ENCODE peak calls at places on chromosomes 4 and X, in seven cellular contexts. O is amniotic epithelial cell, H is ovary, X is A549, G is OCI-M1, I is caudate nucleus, V is AG09309. D is an unnamed sample.
A peak's percentile ranks its signal among the peaks of the same experiment; 100 is the strongest.

GRCh38 chrX:110145854-110146253 is 142.9 kb downstream of the TMEM164 start:
- DNase-seq in O (no peak), H (no peak), X (peak; percentile 13), G (peak; percentile 55), I (no peak), V (no peak), D (peak; percentile 36)

GRCh38 chr4:177441061-177441802 is 1.0 kb downstream of the AGA start:
- DNase-seq in O (no peak), H (no peak), X (peak; percentile 17), G (peak; percentile 93), I (no peak), V (no peak), D (no peak)

GRCh38 chrX:133838761-133839676 is 146.4 kb downstream of the GPC3 start:
- DNase-seq in O (peak; percentile 11), H (no peak), X (peak; percentile 15), G (peak; percentile 44), I (no peak), V (no peak), D (peak; percentile 30)

GRCh38 chrX:20139966-20140365 is 1.7 kb downstream of the EIF1AX start:
- DNase-seq in O (peak; percentile 48), H (no peak), X (no peak), G (no peak), I (no peak), V (peak; percentile 27), D (no peak)

GRCh38 chr4:25578431-25578830 is 77.2 kb upstream of the SLC34A2 start:
- DNase-seq in O (no peak), H (no peak), X (no peak), G (no peak), I (no peak), V (no peak), D (no peak)

GRCh38 chrX:119687661-119688413 is 5.1 kb downstream of the SEPTIN6 start:
- DNase-seq in O (no peak), H (no peak), X (no peak), G (no peak), I (no peak), V (no peak), D (peak; percentile 31)

GRCh38 chrX:4382273-4382672 is 668.8 kb upstream of the PRKX start:
- DNase-seq in O (no peak), H (no peak), X (no peak), G (no peak), I (no peak), V (no peak), D (no peak)

GRCh38 chr4:142169216-142169615 is 532.8 kb downstream of the IL15 start:
- DNase-seq in O (no peak), H (no peak), X (no peak), G (no peak), I (no peak), V (no peak), D (no peak)

GRCh38 chr4:130632731-130633604 is 1537.0 kb downstream of the C4orf33 start:
- DNase-seq in O (no peak), H (no peak), X (no peak), G (peak; percentile 63), I (no peak), V (no peak), D (no peak)

GRCh38 chr4:105473340-105474109 is at the start of gene PPA2:
- DNase-seq in O (peak; percentile 86), H (peak; percentile 76), X (peak; percentile 43), G (peak; percentile 93), I (peak; percentile 63), V (peak; percentile 64), D (peak; percentile 87)

GRCh38 chr4:174120446-174121142 is 162.9 kb downstream of the FBXO8 start:
- DNase-seq in O (peak; percentile 85), H (peak; percentile 69), X (peak; percentile 19), G (peak; percentile 89), I (peak; percentile 25), V (peak; percentile 31), D (peak; percentile 65)

GRCh38 chr4:27714073-27714472 is 853.4 kb downstream of the STIM2 start:
- DNase-seq in O (peak; percentile 11), H (no peak), X (no peak), G (no peak), I (no peak), V (no peak), D (no peak)